ENCODE peak calls at places on chromosome 7, in six cellular contexts. One of them, this sample, is unnamed. For H3K4me1, the result is how much of the 10 kb centered on the place peaks cover.

GRCh38 chr7:133290676-133291332 is 37.9 kb downstream of the EXOC4 start:
- DNase-seq in H1: no peak
- DNase-seq in cardiac muscle cell: no peak
- DNase-seq in CD8-positive, alpha-beta T cell: no peak
- DNase-seq in HepG2: no peak
- DNase-seq in psoas muscle: no peak
- DNase-seq in this sample: no peak

GRCh38 chr7:151110941-151111645 is 24.8 kb downstream of the AGAP3 start:
- DNase-seq in H1: no peak
- DNase-seq in cardiac muscle cell: peak
- DNase-seq in psoas muscle: peak
- DNase-seq in CD8-positive, alpha-beta T cell: peak
- DNase-seq in HepG2: peak
- DNase-seq in this sample: no peak

GRCh38 chr7:112654322-112655216 is 135.6 kb downstream of the TMEM168 start:
- DNase-seq in HepG2: no peak
- DNase-seq in H1: no peak
- DNase-seq in cardiac muscle cell: peak
- DNase-seq in CD8-positive, alpha-beta T cell: no peak
- DNase-seq in psoas muscle: no peak
- DNase-seq in this sample: no peak

GRCh38 chr7:75727881-75728592 is 10.7 kb downstream of the HIP1 start:
- DNase-seq in HepG2: peak
- DNase-seq in psoas muscle: peak
- DNase-seq in H1: no peak
- DNase-seq in CD8-positive, alpha-beta T cell: peak
- DNase-seq in cardiac muscle cell: peak
- DNase-seq in this sample: no peak

GRCh38 chr7:520503-521161 is 986 bp upstream of the PDGFA start:
- DNase-seq in psoas muscle: no peak
- DNase-seq in cardiac muscle cell: peak
- DNase-seq in HepG2: no peak
- DNase-seq in CD8-positive, alpha-beta T cell: no peak
- DNase-seq in H1: no peak
- DNase-seq in this sample: no peak

GRCh38 chr7:142898377-142899235 is 13.1 kb upstream of the TRPV6 start:
- DNase-seq in H1: no peak
- DNase-seq in CD8-positive, alpha-beta T cell: no peak
- DNase-seq in psoas muscle: no peak
- DNase-seq in HepG2: no peak
- DNase-seq in cardiac muscle cell: no peak
- DNase-seq in this sample: no peak

GRCh38 chr7:1230411-1231213 is 2.1 kb upstream of the UNCX start:
- DNase-seq in psoas muscle: no peak
- DNase-seq in CD8-positive, alpha-beta T cell: no peak
- DNase-seq in cardiac muscle cell: no peak
- DNase-seq in H1: no peak
- DNase-seq in HepG2: no peak
- DNase-seq in this sample: no peak

GRCh38 chr7:111168182-111168581 is 77.3 kb downstream of the LRRN3 start:
- DNase-seq in cardiac muscle cell: peak
- DNase-seq in CD8-positive, alpha-beta T cell: no peak
- DNase-seq in HepG2: no peak
- DNase-seq in psoas muscle: no peak
- DNase-seq in H1: no peak
- DNase-seq in this sample: no peak

GRCh38 chr7:152076324-152076821 is 50.9 kb downstream of the GALNT11 start:
- DNase-seq in psoas muscle: no peak
- DNase-seq in H1: no peak
- DNase-seq in cardiac muscle cell: peak
- DNase-seq in HepG2: peak
- DNase-seq in CD8-positive, alpha-beta T cell: peak
- DNase-seq in this sample: peak

GRCh38 chr7:75880242-75880641 is 1.4 kb downstream of the RHBDD2 start:
- DNase-seq in HepG2: no peak
- DNase-seq in cardiac muscle cell: no peak
- DNase-seq in psoas muscle: no peak
- DNase-seq in H1: no peak
- DNase-seq in CD8-positive, alpha-beta T cell: no peak
- DNase-seq in this sample: no peak

GRCh38 chr7:109864263-109864662 is 1226.7 kb upstream of the LRRN3 start:
- DNase-seq in H1: no peak
- DNase-seq in CD8-positive, alpha-beta T cell: no peak
- DNase-seq in cardiac muscle cell: no peak
- DNase-seq in HepG2: no peak
- DNase-seq in psoas muscle: no peak
- DNase-seq in this sample: no peak

GRCh38 chr7:134792968-134793367 is 13.5 kb downstream of the CALD1 start:
- DNase-seq in psoas muscle: no peak
- DNase-seq in H1: no peak
- DNase-seq in HepG2: no peak
- DNase-seq in cardiac muscle cell: peak
- DNase-seq in CD8-positive, alpha-beta T cell: no peak
- DNase-seq in this sample: no peak

GRCh38 chr7:3267928-3268690 is 32.9 kb upstream of the SDK1 start:
- DNase-seq in CD8-positive, alpha-beta T cell: no peak
- DNase-seq in cardiac muscle cell: peak
- DNase-seq in HepG2: no peak
- DNase-seq in psoas muscle: no peak
- DNase-seq in H1: no peak
- DNase-seq in this sample: peak

GRCh38 chr7:129405527-129405926 is 28.7 kb upstream of the STRIP2 start:
- DNase-seq in cardiac muscle cell: no peak
- DNase-seq in H1: no peak
- DNase-seq in CD8-positive, alpha-beta T cell: no peak
- DNase-seq in psoas muscle: no peak
- DNase-seq in HepG2: no peak
- DNase-seq in this sample: no peak

GRCh38 chr7:88328787-88329186 is 22.1 kb upstream of the STEAP4 start:
- DNase-seq in HepG2: no peak
- DNase-seq in cardiac muscle cell: no peak
- DNase-seq in H1: no peak
- DNase-seq in psoas muscle: no peak
- DNase-seq in CD8-positive, alpha-beta T cell: no peak
- DNase-seq in this sample: no peak

GRCh38 chr7:21361413-21362130 is 66.3 kb upstream of the SP4 start:
- DNase-seq in psoas muscle: no peak
- DNase-seq in cardiac muscle cell: no peak
- DNase-seq in CD8-positive, alpha-beta T cell: no peak
- DNase-seq in H1: no peak
- DNase-seq in HepG2: peak
- DNase-seq in this sample: no peak

GRCh38 chr7:89123871-89124270 is 328.3 kb upstream of the TEX47 start:
- DNase-seq in HepG2: no peak
- DNase-seq in cardiac muscle cell: no peak
- DNase-seq in CD8-positive, alpha-beta T cell: no peak
- DNase-seq in H1: no peak
- DNase-seq in psoas muscle: no peak
- DNase-seq in this sample: no peak

GRCh38 chr7:81780914-81781693 is 11.3 kb upstream of the HGF start:
- DNase-seq in CD8-positive, alpha-beta T cell: no peak
- DNase-seq in HepG2: no peak
- DNase-seq in cardiac muscle cell: no peak
- DNase-seq in H1: no peak
- DNase-seq in psoas muscle: no peak
- DNase-seq in this sample: no peak

GRCh38 chr7:137886706-137887105 is 39.9 kb upstream of the DGKI start:
- DNase-seq in H1: no peak
- DNase-seq in psoas muscle: no peak
- DNase-seq in CD8-positive, alpha-beta T cell: no peak
- DNase-seq in cardiac muscle cell: no peak
- DNase-seq in HepG2: no peak
- DNase-seq in this sample: no peak

GRCh38 chr7:11207565-11207964 is 233.9 kb downstream of the PHF14 start:
- DNase-seq in cardiac muscle cell: peak
- DNase-seq in HepG2: no peak
- DNase-seq in psoas muscle: no peak
- DNase-seq in CD8-positive, alpha-beta T cell: no peak
- DNase-seq in H1: no peak
- DNase-seq in this sample: no peak

GRCh38 chr7:114481995-114482394 is 67.4 kb downstream of the FOXP2 start:
- DNase-seq in H1: no peak
- DNase-seq in CD8-positive, alpha-beta T cell: no peak
- DNase-seq in HepG2: no peak
- DNase-seq in cardiac muscle cell: peak
- DNase-seq in psoas muscle: no peak
- DNase-seq in this sample: no peak

GRCh38 chr7:117165656-117166055 is 157.2 kb downstream of the WNT2 start:
- DNase-seq in HepG2: no peak
- DNase-seq in H1: no peak
- DNase-seq in psoas muscle: peak
- DNase-seq in CD8-positive, alpha-beta T cell: no peak
- DNase-seq in cardiac muscle cell: no peak
- DNase-seq in this sample: no peak

DNA sequence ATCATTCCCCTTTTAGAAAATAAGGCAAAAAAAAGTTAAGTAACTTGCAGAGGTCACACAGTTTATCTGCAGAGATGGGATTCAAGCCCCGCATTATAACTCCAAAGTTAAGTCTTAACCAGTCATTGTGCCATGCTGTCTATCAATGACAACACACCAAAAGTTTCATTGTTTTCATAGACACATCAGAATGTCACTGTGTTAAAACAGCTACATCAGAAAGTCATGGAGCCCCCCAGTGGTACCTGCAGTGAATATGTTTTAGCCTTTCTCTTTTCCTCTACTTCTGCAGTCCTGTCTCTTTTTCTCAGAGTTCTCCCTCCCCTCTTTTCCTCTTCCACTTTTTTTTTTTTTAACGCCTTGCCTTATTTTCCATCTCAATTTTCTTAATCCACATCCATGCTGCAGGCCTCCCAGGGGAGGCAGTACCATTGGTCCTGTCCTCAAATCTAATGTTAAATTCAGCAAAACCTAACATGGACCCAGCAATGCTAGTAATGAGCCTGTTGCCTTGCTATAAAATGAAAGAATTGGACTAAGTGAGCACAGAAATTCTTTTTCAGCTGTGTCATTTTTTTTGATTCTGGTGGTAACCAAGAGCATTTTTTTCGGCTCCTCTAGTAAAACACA is 3.8 kb upstream of the NRCAM start:
- DNase-seq in CD8-positive, alpha-beta T cell: peak
- DNase-seq in cardiac muscle cell: peak
- DNase-seq in HepG2: peak
- DNase-seq in psoas muscle: no peak
- DNase-seq in H1: no peak
- DNase-seq in this sample: no peak
- TF ChIP-seq CTCF in CD8-positive, alpha-beta T cell: peak
- TF ChIP-seq CTCF in cardiac muscle cell: peak
- TF ChIP-seq CTCF in HepG2: peak
- TF ChIP-seq CTCF in psoas muscle: no peak
- TF ChIP-seq CTCF in H1: peak
- TF ChIP-seq CTCF in this sample: peak

DNA sequence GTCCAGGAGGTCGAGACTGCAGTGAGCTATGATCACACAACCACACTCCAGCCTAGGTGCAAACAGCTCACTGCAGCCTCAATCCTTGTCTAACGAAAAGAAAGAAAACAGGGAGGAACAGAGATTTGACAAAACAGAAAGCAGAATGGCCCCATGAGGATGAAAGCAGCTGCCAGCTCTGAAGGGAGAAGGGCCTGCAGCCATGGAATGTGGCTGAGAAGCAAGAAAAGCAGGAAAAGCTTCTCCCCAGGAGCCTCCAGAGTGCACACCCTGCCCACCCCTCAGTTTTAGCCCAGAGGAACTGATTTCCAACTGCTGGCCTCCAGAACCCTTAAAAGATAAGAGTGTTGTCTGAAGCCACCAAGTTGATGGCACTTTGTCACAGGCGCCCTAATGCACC is 13.0 kb downstream of the ESYT2 start:
- DNase-seq in HepG2: no peak
- DNase-seq in CD8-positive, alpha-beta T cell: no peak
- DNase-seq in H1: no peak
- DNase-seq in cardiac muscle cell: peak
- DNase-seq in psoas muscle: no peak
- DNase-seq in this sample: no peak
- H3K4me1 ChIP-seq in HepG2: half or more
- H3K4me1 ChIP-seq in CD8-positive, alpha-beta T cell: half or more
- H3K4me1 ChIP-seq in H1: under half
- H3K4me1 ChIP-seq in cardiac muscle cell: under half
- H3K4me1 ChIP-seq in psoas muscle: half or more
- H3K4me1 ChIP-seq in this sample: half or more

GRCh38 chr7:29807179-29807841 is 1.0 kb downstream of the WIPF3 start:
- DNase-seq in H1: no peak
- DNase-seq in psoas muscle: peak
- DNase-seq in HepG2: peak
- DNase-seq in cardiac muscle cell: peak
- DNase-seq in CD8-positive, alpha-beta T cell: no peak
- DNase-seq in this sample: no peak

GRCh38 chr7:29808075-29808786 is 1.9 kb downstream of the WIPF3 start:
- DNase-seq in cardiac muscle cell: no peak
- DNase-seq in H1: no peak
- DNase-seq in HepG2: no peak
- DNase-seq in psoas muscle: no peak
- DNase-seq in CD8-positive, alpha-beta T cell: no peak
- DNase-seq in this sample: no peak

GRCh38 chr7:29806793-29807178 is 478 bp downstream of the WIPF3 start:
- DNase-seq in psoas muscle: peak
- DNase-seq in HepG2: no peak
- DNase-seq in H1: no peak
- DNase-seq in CD8-positive, alpha-beta T cell: no peak
- DNase-seq in cardiac muscle cell: no peak
- DNase-seq in this sample: no peak

GRCh38 chr7:29805031-29805430 is 1.3 kb upstream of the WIPF3 start:
- DNase-seq in CD8-positive, alpha-beta T cell: no peak
- DNase-seq in psoas muscle: no peak
- DNase-seq in cardiac muscle cell: no peak
- DNase-seq in H1: no peak
- DNase-seq in HepG2: no peak
- DNase-seq in this sample: no peak

GRCh38 chr7:29806131-29806792 is at the start of gene WIPF3:
- DNase-seq in HepG2: no peak
- DNase-seq in psoas muscle: peak
- DNase-seq in H1: no peak
- DNase-seq in CD8-positive, alpha-beta T cell: no peak
- DNase-seq in cardiac muscle cell: peak
- DNase-seq in this sample: no peak
- H3K4me3 ChIP-seq in HepG2: peak
- H3K4me3 ChIP-seq in psoas muscle: peak
- H3K4me3 ChIP-seq in H1: peak
- H3K4me3 ChIP-seq in CD8-positive, alpha-beta T cell: no peak
- H3K4me3 ChIP-seq in cardiac muscle cell: peak
- H3K4me3 ChIP-seq in this sample: peak

GRCh38 chr7:121555558-121555957 is 159.4 kb upstream of the FAM3C start:
- DNase-seq in cardiac muscle cell: no peak
- DNase-seq in HepG2: no peak
- DNase-seq in psoas muscle: no peak
- DNase-seq in CD8-positive, alpha-beta T cell: no peak
- DNase-seq in H1: no peak
- DNase-seq in this sample: no peak

GRCh38 chr7:121561717-121562116 is 165.6 kb upstream of the FAM3C start:
- DNase-seq in CD8-positive, alpha-beta T cell: no peak
- DNase-seq in H1: no peak
- DNase-seq in psoas muscle: no peak
- DNase-seq in cardiac muscle cell: peak
- DNase-seq in HepG2: no peak
- DNase-seq in this sample: no peak

GRCh38 chr7:121562274-121562673 is 166.2 kb upstream of the FAM3C start:
- DNase-seq in CD8-positive, alpha-beta T cell: no peak
- DNase-seq in cardiac muscle cell: peak
- DNase-seq in H1: no peak
- DNase-seq in psoas muscle: no peak
- DNase-seq in HepG2: no peak
- DNase-seq in this sample: no peak

GRCh38 chr7:121557034-121557892 is 161.2 kb upstream of the FAM3C start:
- DNase-seq in psoas muscle: no peak
- DNase-seq in CD8-positive, alpha-beta T cell: no peak
- DNase-seq in H1: no peak
- DNase-seq in HepG2: no peak
- DNase-seq in cardiac muscle cell: no peak
- DNase-seq in this sample: no peak

GRCh38 chr7:121558288-121558687 is 162.2 kb upstream of the FAM3C start:
- DNase-seq in H1: no peak
- DNase-seq in cardiac muscle cell: no peak
- DNase-seq in CD8-positive, alpha-beta T cell: no peak
- DNase-seq in psoas muscle: no peak
- DNase-seq in HepG2: no peak
- DNase-seq in this sample: no peak
- TF ChIP-seq CTCF in H1: peak
- TF ChIP-seq CTCF in cardiac muscle cell: no peak
- TF ChIP-seq CTCF in CD8-positive, alpha-beta T cell: no peak
- TF ChIP-seq CTCF in psoas muscle: no peak
- TF ChIP-seq CTCF in HepG2: no peak
- TF ChIP-seq CTCF in this sample: peak